ENCODE peak calls at places on chromosome 3, in nine cellular contexts. X is body of pancreas, Y is endothelial cell of umbilical vein, J is A549, O is heart left ventricle, F is transverse colon, N is uterus, B is stomach, Z is sigmoid colon. M is an unnamed sample.

GRCh38 chr3:196666001-196666867 is 26.7 kb downstream of the NRROS start:
- DNase-seq in X (no peak), Y (no peak), J (no peak), O (no peak), F (no peak), N (no peak), B (no peak), Z (no peak), M (no peak)

GRCh38 chr3:73759290-73759689 is 134.5 kb upstream of the PDZRN3 start:
- DNase-seq in X (no peak), Y (no peak), J (no peak), O (no peak), F (no peak), N (peak), B (no peak), Z (no peak), M (no peak)

GRCh38 chr3:126878664-126879063 is 104.3 kb upstream of the PLXNA1 start:
- DNase-seq in X (no peak), Y (no peak), J (no peak), O (no peak), F (no peak), N (no peak), B (no peak), Z (no peak), M (no peak)

GRCh38 chr3:59563072-59563605 is 513.3 kb upstream of the CFAP20DC start:
- DNase-seq in X (no peak), Y (no peak), J (no peak), O (no peak), F (no peak), N (no peak), B (no peak), Z (no peak), M (peak)

GRCh38 chr3:143002083-143002712 is 828 bp downstream of the U2SURP start:
- DNase-seq in X (no peak), Y (peak), J (peak), O (no peak), F (no peak), N (no peak), B (no peak), Z (no peak), M (no peak)

GRCh38 chr3:31670136-31670535 is 137.4 kb downstream of the STT3B start:
- DNase-seq in X (no peak), Y (peak), J (no peak), O (no peak), F (no peak), N (no peak), B (no peak), Z (no peak), M (no peak)

GRCh38 chr3:190581041-190581501 is 67.2 kb downstream of the IL1RAP start:
- DNase-seq in X (no peak), Y (peak), J (no peak), O (no peak), F (no peak), N (no peak), B (no peak), Z (no peak), M (no peak)

GRCh38 chr3:38136272-38136806 is 588 bp downstream of the ACAA1 start:
- DNase-seq in X (peak), Y (no peak), J (no peak), O (no peak), F (peak), N (no peak), B (peak), Z (no peak), M (no peak)

GRCh38 chr3:123060054-123060453 is 6.8 kb upstream of the PDIA5 start:
- DNase-seq in X (no peak), Y (no peak), J (no peak), O (no peak), F (no peak), N (no peak), B (no peak), Z (no peak), M (no peak)

GRCh38 chr3:178063475-178063874 is 472.8 kb upstream of the KCNMB2 start:
- DNase-seq in X (no peak), Y (peak), J (no peak), O (no peak), F (no peak), N (no peak), B (no peak), Z (no peak), M (no peak)

GRCh38 chr3:130759692-130760338 is 13.2 kb upstream of the PIK3R4 start:
- DNase-seq in X (peak), Y (peak), J (peak), O (no peak), F (peak), N (no peak), B (peak), Z (no peak), M (no peak)

GRCh38 chr3:95418251-95418650 is 1355.4 kb downstream of the NSUN3 start:
- DNase-seq in X (no peak), Y (no peak), J (no peak), O (no peak), F (no peak), N (no peak), B (no peak), Z (no peak), M (no peak)

GRCh38 chr3:107521466-107522059 is 1.2 kb upstream of the BBX start:
- DNase-seq in X (no peak), Y (no peak), J (no peak), O (no peak), F (no peak), N (no peak), B (no peak), Z (no peak), M (no peak)

GRCh38 chr3:151504606-151505005 is 43.7 kb upstream of the IGSF10 start:
- DNase-seq in X (no peak), Y (no peak), J (no peak), O (no peak), F (no peak), N (no peak), B (no peak), Z (no peak), M (no peak)

GRCh38 chr3:5023777-5024346 is 44.6 kb downstream of the BHLHE40 start:
- DNase-seq in X (no peak), Y (no peak), J (no peak), O (no peak), F (no peak), N (no peak), B (no peak), Z (peak), M (no peak)

GRCh38 chr3:170092907-170093306 is 55.1 kb downstream of the GPR160 start:
- DNase-seq in X (no peak), Y (no peak), J (no peak), O (no peak), F (no peak), N (no peak), B (no peak), Z (no peak), M (no peak)

GRCh38 chr3:122890077-122890484 is 95.2 kb downstream of the SLC49A4 start:
- DNase-seq in X (peak), Y (peak), J (no peak), O (peak), F (peak), N (peak), B (no peak), Z (peak), M (no peak)

GRCh38 chr3:144055604-144056003 is 84.0 kb downstream of the DIPK2A start:
- DNase-seq in X (no peak), Y (no peak), J (no peak), O (no peak), F (no peak), N (no peak), B (no peak), Z (no peak), M (no peak)

GRCh38 chr3:23650371-23651140 is 155.2 kb upstream of the UBE2E1 start:
- DNase-seq in X (no peak), Y (peak), J (peak), O (no peak), F (no peak), N (no peak), B (no peak), Z (no peak), M (peak)

GRCh38 chr3:79016587-79017380 is 751.0 kb downstream of the ROBO1 start:
- DNase-seq in X (no peak), Y (no peak), J (no peak), O (no peak), F (no peak), N (no peak), B (no peak), Z (no peak), M (no peak)
- H3K27ac ChIP-seq in X (no peak), Y (no peak), J (peak), O (no peak), F (peak), N (no peak), B (no peak), Z (peak), M (no peak)

DNA sequence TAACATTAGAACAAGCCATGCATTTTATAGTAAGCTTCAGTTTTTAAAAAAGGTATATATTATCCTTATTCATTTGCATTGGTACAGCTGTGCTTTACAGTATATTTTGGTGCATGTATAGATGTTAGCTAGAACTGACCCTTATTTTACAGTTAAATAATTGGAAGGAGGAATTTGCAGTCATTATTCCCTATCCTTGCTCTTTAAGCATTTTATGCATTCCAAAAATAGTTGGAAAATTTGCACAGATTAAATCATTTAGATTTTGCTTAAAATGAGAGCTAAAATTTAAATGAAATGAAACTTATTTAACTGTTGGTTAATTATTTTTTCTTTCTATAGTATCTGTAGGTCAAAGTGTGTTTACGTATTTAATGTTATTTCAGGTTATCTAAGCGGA is 667.1 kb downstream of the NAALADL2 start:
- DNase-seq in X (no peak), Y (peak), J (no peak), O (no peak), F (no peak), N (no peak), B (no peak), Z (no peak), M (no peak)
- H3K4me3 ChIP-seq in X (no peak), Y (peak), J (peak), O (no peak), F (peak), N (peak), B (peak), Z (peak), M (peak)

GRCh38 chr3:12933901-12934300 is 92.5 kb upstream of the RPL32 start:
- DNase-seq in X (no peak), Y (no peak), J (no peak), O (no peak), F (no peak), N (no peak), B (no peak), Z (no peak), M (no peak)

GRCh38 chr3:12932754-12933153 is 91.4 kb upstream of the RPL32 start:
- DNase-seq in X (no peak), Y (no peak), J (no peak), O (no peak), F (no peak), N (no peak), B (no peak), Z (no peak), M (no peak)

GRCh38 chr3:12935861-12936830 is 94.8 kb upstream of the RPL32 start:
- DNase-seq in X (no peak), Y (no peak), J (no peak), O (no peak), F (no peak), N (no peak), B (no peak), Z (no peak), M (no peak)

GRCh38 chr3:12934431-12934830 is 93.1 kb upstream of the RPL32 start:
- DNase-seq in X (peak), Y (no peak), J (no peak), O (peak), F (no peak), N (peak), B (peak), Z (peak), M (no peak)

DNA sequence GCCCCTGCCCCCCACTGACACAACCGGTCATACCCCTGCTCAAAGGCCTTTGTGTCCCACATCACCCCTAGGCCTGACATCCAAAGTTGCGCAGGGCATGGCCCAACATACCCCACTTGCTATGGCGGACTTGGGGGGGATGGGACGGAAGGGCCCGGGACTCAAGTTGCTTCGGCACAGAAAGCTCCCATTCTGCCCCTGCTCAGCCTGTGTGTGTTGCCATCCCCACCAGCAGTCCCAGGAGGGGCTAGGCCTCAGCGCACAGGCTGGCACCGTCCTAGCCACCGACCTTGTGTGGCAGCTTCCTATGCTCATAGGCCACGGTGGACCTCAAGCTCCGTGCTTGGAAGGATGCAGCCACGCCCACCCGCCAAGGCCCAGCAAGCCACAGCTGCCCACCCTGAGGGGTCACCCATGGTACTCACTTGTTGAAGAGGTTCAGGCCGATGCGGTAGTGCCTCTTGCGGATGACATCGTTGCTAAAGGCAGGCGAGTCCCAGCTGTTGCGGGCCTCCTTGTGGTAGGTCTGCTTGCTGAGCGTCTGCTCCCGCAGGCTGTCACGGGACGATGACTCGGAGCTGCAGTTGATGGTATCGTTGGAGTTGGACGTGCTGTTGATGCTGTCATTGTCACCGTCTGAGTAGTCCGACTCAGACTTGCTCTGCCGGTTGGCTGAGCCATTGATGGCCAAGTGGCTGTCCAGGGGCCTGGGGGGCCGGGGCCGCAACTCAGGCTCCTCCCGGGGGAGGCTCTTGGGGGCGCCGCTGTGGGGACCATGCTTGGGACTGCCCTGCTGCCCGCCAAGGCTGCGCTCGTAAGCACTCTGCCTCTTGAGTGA is 93.9 kb upstream of the RPL32 start:
- DNase-seq in X (no peak), Y (no peak), J (no peak), O (no peak), F (no peak), N (no peak), B (no peak), Z (no peak), M (no peak)
- TF ChIP-seq POLR2A in X (no peak), Y (no peak), J (no peak), O (no peak), F (no peak), N (no peak), B (no peak), Z (no peak), M (no peak)

DNA sequence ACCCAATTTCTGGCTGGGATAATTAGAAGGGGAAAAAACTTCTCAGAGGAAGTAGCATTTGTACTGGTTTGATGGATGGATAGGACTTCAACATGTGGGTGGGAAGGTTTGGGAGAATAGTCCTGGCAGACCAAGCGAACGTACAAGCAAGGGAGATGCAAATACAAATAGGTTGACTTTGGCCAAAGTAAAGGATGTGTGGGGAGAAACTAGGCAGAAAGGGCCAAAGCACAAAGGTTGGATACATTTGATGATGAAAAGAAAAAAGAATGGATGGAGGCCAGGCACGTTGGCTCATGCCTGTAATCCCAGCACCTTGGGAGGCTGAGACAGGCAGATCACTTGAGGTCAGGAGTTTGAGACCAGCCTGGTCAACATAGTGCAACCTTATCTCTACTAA is 63.4 kb downstream of the ERC2 start:
- DNase-seq in X (no peak), Y (no peak), J (no peak), O (no peak), F (no peak), N (no peak), B (no peak), Z (no peak), M (no peak)
- H3K27ac ChIP-seq in X (no peak), Y (no peak), J (no peak), O (no peak), F (no peak), N (no peak), B (no peak), Z (no peak), M (no peak)